ENCODE peak calls at places on chromosomes 3 and 15, in eight cellular contexts. T, E, A, U, X, K, Z and V are unnamed samples. For H3K4me1, the result is how much of the 10 kb centered on the place peaks cover.

GRCh38 chr15:100779331-100780207 is 100.1 kb upstream of the ALDH1A3 start:
- DNase-seq in T (no peak), E (no peak), A (no peak), U (no peak), X (peak), K (no peak), Z (no peak), V (no peak)

GRCh38 chr3:10142707-10143560 is 1.4 kb downstream of the VHL start:
- DNase-seq in T (peak), E (no peak), A (peak), U (peak), X (no peak), K (peak), Z (no peak), V (no peak)

GRCh38 chr15:100775581-100776185 is 103.9 kb upstream of the ALDH1A3 start:
- DNase-seq in T (no peak), E (no peak), A (no peak), U (no peak), X (peak), K (no peak), Z (no peak), V (no peak)

GRCh38 chr15:25408428-25408827 is 30.4 kb downstream of the UBE3A start:
- DNase-seq in T (no peak), E (no peak), A (no peak), U (peak), X (no peak), K (no peak), Z (no peak), V (no peak)

GRCh38 chr15:100786901-100787566 is 92.6 kb upstream of the ALDH1A3 start:
- DNase-seq in T (no peak), E (no peak), A (no peak), U (no peak), X (no peak), K (no peak), Z (no peak), V (no peak)

GRCh38 chr3:36166477-36166876 is 213.8 kb upstream of the STAC start:
- DNase-seq in T (no peak), E (no peak), A (peak), U (peak), X (no peak), K (no peak), Z (peak), V (no peak)

GRCh38 chr15:40932625-40933519 is 3.7 kb downstream of the DLL4 start:
- DNase-seq in T (no peak), E (no peak), A (no peak), U (no peak), X (no peak), K (no peak), Z (no peak), V (no peak)

GRCh38 chr3:115108614-115109013 is 38.5 kb downstream of the ZBTB20 start:
- DNase-seq in T (no peak), E (no peak), A (no peak), U (no peak), X (no peak), K (no peak), Z (peak), V (no peak)

GRCh38 chr3:123154346-123154985 is 47.3 kb upstream of the SEC22A start:
- DNase-seq in T (no peak), E (no peak), A (no peak), U (no peak), X (no peak), K (no peak), Z (no peak), V (no peak)

GRCh38 chr3:28860307-28860706 is 420.6 kb upstream of the RBMS3 start:
- DNase-seq in T (no peak), E (no peak), A (no peak), U (peak), X (no peak), K (no peak), Z (no peak), V (no peak)

GRCh38 chr3:113626513-113627371 is 69.7 kb downstream of the USF3 start:
- DNase-seq in T (peak), E (no peak), A (peak), U (peak), X (peak), K (peak), Z (peak), V (no peak)

GRCh38 chr3:177683619-177684018 is 486.3 kb upstream of the TBL1XR1 start:
- DNase-seq in T (no peak), E (no peak), A (no peak), U (no peak), X (no peak), K (no peak), Z (no peak), V (no peak)
- TF ChIP-seq POLR2A in T (no peak), E (no peak), A (no peak), U (no peak), X (no peak), K (no peak), Z (no peak), V (no peak)

GRCh38 chr15:39025331-39025730 is 460.7 kb upstream of the RASGRP1 start:
- DNase-seq in T (no peak), E (no peak), A (no peak), U (no peak), X (no peak), K (no peak), Z (no peak), V (no peak)

GRCh38 chr15:39028069-39028468 is 463.5 kb upstream of the RASGRP1 start:
- DNase-seq in T (no peak), E (no peak), A (peak), U (peak), X (peak), K (no peak), Z (peak), V (no peak)

GRCh38 chr15:39021341-39021740 is 456.7 kb upstream of the RASGRP1 start:
- DNase-seq in T (no peak), E (no peak), A (no peak), U (no peak), X (no peak), K (no peak), Z (no peak), V (no peak)

GRCh38 chr15:39022532-39023305 is 458.1 kb upstream of the RASGRP1 start:
- DNase-seq in T (no peak), E (no peak), A (no peak), U (no peak), X (no peak), K (no peak), Z (no peak), V (no peak)

GRCh38 chr15:39025881-39026280 is 461.3 kb upstream of the RASGRP1 start:
- DNase-seq in T (no peak), E (no peak), A (no peak), U (no peak), X (no peak), K (no peak), Z (no peak), V (no peak)
- H3K4me1 ChIP-seq in T (under half), E (under half), A (under half), U (under half), X (under half), K (under half), Z (under half), V (under half)

DNA sequence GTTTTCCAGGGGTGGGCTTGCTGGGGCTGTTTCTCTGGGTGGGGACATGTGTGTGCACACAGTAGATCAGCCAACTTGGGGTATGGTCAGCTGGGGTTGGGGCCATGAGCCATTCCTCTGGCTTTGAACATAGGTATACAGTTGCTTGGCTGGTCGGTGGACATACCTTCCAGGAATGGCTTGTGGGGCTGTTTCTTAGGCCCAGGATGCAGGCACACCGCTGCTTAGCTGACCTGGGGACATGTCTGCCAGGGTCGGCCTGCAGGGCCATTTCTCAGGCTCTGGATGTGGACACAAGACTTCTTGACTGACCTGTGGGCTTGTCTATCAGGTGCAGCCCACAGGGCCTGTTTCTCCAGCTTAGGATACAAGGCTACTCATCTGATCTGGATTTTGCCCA is 130.6 kb downstream of the DOCK3 start:
- DNase-seq in T (no peak), E (no peak), A (no peak), U (no peak), X (no peak), K (no peak), Z (no peak), V (no peak)
- TF ChIP-seq CTCF in T (no peak), E (no peak), A (no peak), U (no peak), X (no peak), K (no peak), Z (no peak), V (no peak)

GRCh38 chr3:46693038-46693896 is at the start of gene ALS2CL:
- DNase-seq in T (peak), E (no peak), A (peak), U (peak), X (peak), K (peak), Z (peak), V (no peak)
- TF ChIP-seq POLR2A in T (no peak), E (no peak), A (peak), U (no peak), X (no peak), K (no peak), Z (no peak), V (peak)

DNA sequence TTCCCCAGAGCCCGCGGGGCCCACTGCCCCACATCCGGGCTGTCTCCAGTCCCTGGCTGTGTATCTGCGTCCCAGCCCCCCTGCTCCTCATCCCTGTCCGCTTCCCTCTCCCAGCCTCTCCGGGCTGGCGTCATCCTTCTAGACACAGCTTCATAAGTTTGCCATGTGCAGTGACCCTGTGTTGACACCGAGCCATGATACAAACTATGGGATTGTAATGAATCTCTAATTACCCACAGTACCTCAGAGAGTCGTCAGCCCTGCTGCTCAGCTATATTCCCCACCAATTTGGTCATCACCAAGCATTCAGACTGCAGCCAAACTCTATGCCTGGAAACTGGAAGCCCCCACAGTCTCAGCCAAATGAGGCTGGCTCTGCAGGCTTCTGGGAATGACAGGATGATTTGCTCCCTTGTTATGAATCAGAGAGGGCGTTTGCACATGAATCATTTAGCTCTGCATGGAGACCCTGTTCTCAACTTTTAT is 466.1 kb upstream of the ATP11B start:
- DNase-seq in T (no peak), E (no peak), A (no peak), U (no peak), X (no peak), K (no peak), Z (no peak), V (no peak)
- H3K4me1 ChIP-seq in T (under half), E (under half), A (under half), U (under half), X (under half), K (under half), Z (under half), V (under half)

GRCh38 chr15:58555168-58556027 is 123.6 kb downstream of the LIPC start:
- DNase-seq in T (no peak), E (no peak), A (no peak), U (no peak), X (no peak), K (no peak), Z (no peak), V (no peak)
- TF ChIP-seq CTCF in T (no peak), E (no peak), A (no peak), U (no peak), X (no peak), K (no peak), Z (no peak), V (no peak)

GRCh38 chr3:197456271-197457091 is 99.3 kb downstream of the BDH1 start:
- DNase-seq in T (peak), E (no peak), A (peak), U (peak), X (peak), K (peak), Z (peak), V (no peak)
- TF ChIP-seq POLR2A in T (no peak), E (peak), A (no peak), U (peak), X (no peak), K (no peak), Z (peak), V (no peak)